ENCODE peak calls at places on chromosome 1, in nine cellular contexts. P is NCI-H2029, D is HFF-Myc, A is ELR, G is HTR-8/SVneo, B is EH, I is pancreas, X is NCI-H82, U is MCF 10A. T is an unnamed sample.

GRCh38 chr1:204354579-204354978 is 5.2 kb downstream of the PLEKHA6 start:
- DNase-seq in P (no peak), D (no peak), A (no peak), G (no peak), B (no peak), I (no peak), X (peak; percentile 80), U (no peak), T (no peak)

GRCh38 chr1:196355206-196355786 is 252.9 kb downstream of the KCNT2 start:
- DNase-seq in P (no peak), D (no peak), A (peak; percentile 59), G (peak; percentile 6), B (peak; percentile 51), I (no peak), X (peak; percentile 40), U (peak; percentile 62), T (peak; percentile 54)

GRCh38 chr1:71339238-71339637 is 258.4 kb upstream of the ZRANB2 start:
- DNase-seq in P (no peak), D (no peak), A (peak; percentile 25), G (no peak), B (no peak), I (no peak), X (peak; percentile 22), U (peak; percentile 31), T (no peak)

GRCh38 chr1:212860713-212861581 is 2.9 kb downstream of the FLVCR1 start:
- DNase-seq in P (no peak), D (no peak), A (peak; percentile 27), G (no peak), B (peak; percentile 49), I (no peak), X (peak; percentile 48), U (peak; percentile 17), T (peak; percentile 81)

GRCh38 chr1:12618661-12619395 is 818 bp upstream of the DHRS3 start:
- DNase-seq in P (no peak), D (peak; percentile 64), A (peak; percentile 90), G (peak; percentile 85), B (peak; percentile 93), I (peak; percentile 68), X (peak; percentile 63), U (peak; percentile 94), T (peak; percentile 70)

GRCh38 chr1:85359874-85360708 is 83.7 kb upstream of the BCL10 start:
- DNase-seq in P (no peak), D (peak; percentile 33), A (peak; percentile 55), G (no peak), B (peak; percentile 83), I (no peak), X (no peak), U (no peak), T (no peak)

GRCh38 chr1:228860911-228861829 is 125.9 kb downstream of the RHOU start:
- DNase-seq in P (no peak), D (peak; percentile 59), A (peak; percentile 92), G (peak; percentile 95), B (peak; percentile 87), I (peak; percentile 50), X (no peak), U (peak; percentile 88), T (peak; percentile 73)

GRCh38 chr1:51236548-51237312 is 657 bp downstream of the RNF11 start:
- DNase-seq in P (peak; percentile 84), D (no peak), A (peak; percentile 50), G (peak; percentile 12), B (peak; percentile 48), I (peak; percentile 59), X (peak; percentile 95), U (peak; percentile 61), T (peak; percentile 76)

GRCh38 chr1:234579967-234580366 is 30.0 kb downstream of the IRF2BP2 start:
- DNase-seq in P (no peak), D (no peak), A (peak; percentile 57), G (no peak), B (peak; percentile 6), I (no peak), X (peak; percentile 32), U (peak; percentile 50), T (peak; percentile 31)